ENCODE peak calls at places on chromosomes 13 and 19, in seven cellular contexts. C is mesenchymal stem cell, S is IMR-90, D is neuronal stem cell, K is mesendoderm, W is trophoblast cell, M is H1. V is an unnamed sample.

GRCh38 chr19:18274776-18275356 is 614 bp upstream of the IQCN start:
- DNase-seq in M (no peak), W (peak), C (peak), S (peak), D (no peak), K (peak), V (peak)

GRCh38 chr13:67383358-67383757 is 153.2 kb upstream of the PCDH9 start:
- DNase-seq in M (no peak), D (no peak), K (no peak), C (peak), W (no peak), S (peak), V (no peak)

GRCh38 chr19:43078311-43078710 is 4.2 kb downstream of the PSG2 start:
- DNase-seq in S (peak), C (no peak), W (peak), D (no peak), K (no peak), M (no peak), V (no peak)

GRCh38 chr13:53368948-53369347 is 340.3 kb downstream of the OLFM4 start:
- DNase-seq in K (peak), W (no peak), D (no peak), M (no peak), C (no peak), S (no peak), V (no peak)

GRCh38 chr13:109256866-109257760 is 529.3 kb downstream of the IRS2 start:
- DNase-seq in D (no peak), W (peak), K (peak), S (peak), M (no peak), C (peak), V (no peak)

GRCh38 chr19:5308471-5309437 is 31.9 kb downstream of the PTPRS start:
- DNase-seq in W (no peak), K (peak), C (no peak), M (no peak), S (peak), D (no peak), V (no peak)

GRCh38 chr19:41870401-41870873 is 6.6 kb upstream of the CD79A start:
- DNase-seq in K (no peak), W (no peak), D (no peak), S (peak), M (no peak), C (peak), V (no peak)

GRCh38 chr13:83620535-83621220 is 261.6 kb downstream of the SLITRK1 start:
- DNase-seq in K (no peak), W (peak), D (no peak), C (no peak), M (no peak), S (peak), V (no peak)

GRCh38 chr19:18203408-18203862 is 407 bp downstream of the RAB3A start:
- DNase-seq in D (no peak), C (no peak), S (no peak), M (no peak), W (no peak), K (no peak), V (no peak)

GRCh38 chr13:110634558-110634957 is 19.2 kb downstream of the NAXD start:
- DNase-seq in D (no peak), W (peak), K (no peak), M (no peak), S (peak), C (peak), V (no peak)

GRCh38 chr13:50170447-50171037 is 155.3 kb downstream of the KCNRG start:
- DNase-seq in K (no peak), W (peak), M (no peak), C (no peak), D (no peak), S (peak), V (no peak)

GRCh38 chr13:102584423-102584822 is 12.4 kb upstream of the TPP2 start:
- DNase-seq in D (no peak), M (no peak), C (no peak), K (no peak), S (no peak), W (no peak), V (no peak)

GRCh38 chr13:73958657-73959397 is 175.4 kb downstream of the KLF12 start:
- DNase-seq in W (peak), M (no peak), C (no peak), K (no peak), D (no peak), S (no peak), V (no peak)

DNA sequence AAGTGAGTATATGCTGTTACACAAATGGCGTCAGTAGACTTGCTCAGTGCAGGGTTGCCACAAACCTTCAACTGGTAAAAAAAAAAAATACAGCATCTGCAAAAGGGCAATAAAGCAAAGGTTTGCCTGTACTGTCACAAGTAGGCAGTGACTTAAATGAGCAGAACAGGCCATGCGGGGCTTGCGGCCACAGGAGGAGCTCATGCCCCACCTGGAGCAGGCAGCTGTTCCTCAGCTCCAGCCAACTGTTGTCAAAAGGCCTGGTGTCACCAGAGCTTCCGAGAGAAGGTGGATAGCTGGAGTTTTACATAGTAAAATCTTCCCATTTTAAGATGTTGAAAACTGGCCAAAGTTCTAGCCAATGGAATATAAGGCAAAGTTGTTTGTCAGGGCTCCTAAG is 7.7 kb downstream of the ATP7B start:
- DNase-seq in C (no peak), W (no peak), M (no peak), S (no peak), D (no peak), K (peak), V (peak)
- H4K8ac ChIP-seq in C (no peak), W (no peak), M (no peak), S (no peak), D (no peak), K (no peak), V (no peak)

DNA sequence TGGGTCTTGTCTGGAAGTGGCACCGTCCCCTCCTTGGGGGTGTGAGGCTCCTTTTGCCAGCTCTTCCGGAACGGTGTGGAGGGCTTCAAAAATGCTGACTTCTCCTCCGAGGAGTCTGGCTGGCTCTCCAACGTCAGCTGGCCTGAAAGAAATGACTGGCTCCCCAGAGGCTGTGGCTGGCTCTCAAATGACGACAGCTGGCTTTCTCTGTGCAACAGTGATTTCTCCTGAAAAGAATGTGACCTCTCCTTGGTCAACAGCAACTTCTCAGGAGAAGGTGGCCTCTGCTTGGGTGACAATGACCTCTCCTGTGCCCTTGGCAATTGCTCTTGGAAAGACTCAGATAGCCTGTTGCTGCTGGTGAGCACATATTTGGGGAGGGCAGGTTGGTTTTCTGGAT is 29.2 kb downstream of the ONECUT3 start:
- DNase-seq in S (no peak), W (no peak), D (no peak), C (no peak), M (no peak), K (no peak), V (no peak)
- H2AK5ac ChIP-seq in S (no peak), W (no peak), D (no peak), C (no peak), M (no peak), K (no peak), V (no peak)

DNA sequence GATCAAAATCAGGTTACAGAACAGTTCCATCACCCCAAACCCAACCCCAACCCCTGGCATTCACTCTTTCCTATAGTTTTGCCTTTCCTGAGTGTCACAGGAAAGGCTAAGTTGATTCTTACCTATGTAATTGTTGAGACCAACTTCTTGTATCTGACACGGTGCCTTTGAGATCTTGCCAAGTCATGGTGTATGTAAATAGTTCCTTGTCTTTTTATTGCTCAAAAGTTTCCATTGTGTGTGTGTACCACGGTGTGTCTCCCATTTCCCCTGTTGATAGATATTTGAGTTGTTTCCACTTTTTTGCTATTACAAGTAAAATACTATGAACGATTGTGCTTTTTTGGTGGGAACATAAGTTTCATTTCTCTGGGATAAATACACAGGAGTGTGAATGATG is 3.3 kb upstream of the IGFL2 start:
- DNase-seq in S (no peak), D (no peak), C (no peak), W (no peak), M (no peak), K (no peak), V (no peak)
- H4K8ac ChIP-seq in S (no peak), D (no peak), C (no peak), W (no peak), M (no peak), K (no peak), V (no peak)

GRCh38 chr13:97853550-97853949 is 99.9 kb upstream of the IPO5 start:
- DNase-seq in W (no peak), C (no peak), K (no peak), M (no peak), S (peak), D (no peak), V (no peak)
- H2AK5ac ChIP-seq in W (no peak), C (no peak), K (no peak), M (no peak), S (no peak), D (no peak), V (no peak)

DNA sequence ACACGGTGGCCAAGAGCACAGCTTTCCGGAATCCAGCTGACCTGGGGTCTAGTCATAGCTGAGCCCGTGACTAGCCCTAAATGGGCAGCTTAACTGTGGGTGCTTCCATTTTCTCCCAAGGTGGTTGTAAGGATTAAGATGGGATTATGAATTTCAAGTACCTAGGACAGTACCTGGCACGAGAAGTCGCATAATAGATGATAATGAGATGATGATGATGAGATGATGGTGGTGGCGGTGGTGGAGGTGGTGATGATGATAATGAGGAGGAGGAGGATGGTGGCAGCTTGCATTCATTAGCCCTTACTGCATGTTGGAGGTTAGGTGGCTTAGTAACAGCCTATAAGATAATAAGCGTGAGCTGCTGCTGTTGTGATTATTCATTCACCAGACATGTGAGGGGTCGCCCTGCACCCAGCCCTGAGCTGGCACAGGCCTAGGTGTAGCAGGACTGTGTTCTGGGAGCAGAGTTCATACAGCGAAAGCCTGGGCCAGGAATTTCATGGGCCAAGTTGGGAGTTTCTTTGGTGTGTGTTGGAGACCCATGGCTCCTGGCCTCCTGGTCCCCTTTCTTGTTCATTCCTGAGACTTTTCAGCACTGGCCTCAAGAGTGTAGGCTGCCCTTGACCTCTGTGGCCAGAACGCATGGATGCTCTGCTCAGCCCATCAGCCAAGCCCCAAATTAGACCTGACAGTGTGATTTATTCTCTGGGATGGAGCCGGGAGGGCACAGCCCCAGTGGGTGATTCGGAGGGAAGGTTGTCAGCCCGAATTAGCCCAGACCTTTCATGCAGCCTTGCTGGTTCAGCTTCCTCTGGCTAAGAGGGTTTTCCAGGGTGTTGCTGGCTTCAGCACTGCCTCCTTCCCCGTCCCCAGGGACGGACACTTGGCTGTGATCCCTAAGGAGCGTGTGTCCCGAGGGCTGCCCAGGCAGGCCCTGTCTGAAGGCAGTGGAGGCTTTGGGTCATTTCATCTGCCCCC is 128.8 kb downstream of the SIPA1L3 start:
- DNase-seq in D (no peak), K (no peak), C (peak), W (no peak), M (no peak), S (peak), V (no peak)
- H4K8ac ChIP-seq in D (no peak), K (no peak), C (no peak), W (no peak), M (peak), S (no peak), V (no peak)

GRCh38 chr13:32430018-32430747 is 2.3 kb upstream of the N4BP2L1 start:
- DNase-seq in K (no peak), C (peak), W (no peak), M (no peak), S (peak), D (no peak), V (no peak)
- H2AK5ac ChIP-seq in K (no peak), C (no peak), W (no peak), M (no peak), S (no peak), D (no peak), V (no peak)

DNA sequence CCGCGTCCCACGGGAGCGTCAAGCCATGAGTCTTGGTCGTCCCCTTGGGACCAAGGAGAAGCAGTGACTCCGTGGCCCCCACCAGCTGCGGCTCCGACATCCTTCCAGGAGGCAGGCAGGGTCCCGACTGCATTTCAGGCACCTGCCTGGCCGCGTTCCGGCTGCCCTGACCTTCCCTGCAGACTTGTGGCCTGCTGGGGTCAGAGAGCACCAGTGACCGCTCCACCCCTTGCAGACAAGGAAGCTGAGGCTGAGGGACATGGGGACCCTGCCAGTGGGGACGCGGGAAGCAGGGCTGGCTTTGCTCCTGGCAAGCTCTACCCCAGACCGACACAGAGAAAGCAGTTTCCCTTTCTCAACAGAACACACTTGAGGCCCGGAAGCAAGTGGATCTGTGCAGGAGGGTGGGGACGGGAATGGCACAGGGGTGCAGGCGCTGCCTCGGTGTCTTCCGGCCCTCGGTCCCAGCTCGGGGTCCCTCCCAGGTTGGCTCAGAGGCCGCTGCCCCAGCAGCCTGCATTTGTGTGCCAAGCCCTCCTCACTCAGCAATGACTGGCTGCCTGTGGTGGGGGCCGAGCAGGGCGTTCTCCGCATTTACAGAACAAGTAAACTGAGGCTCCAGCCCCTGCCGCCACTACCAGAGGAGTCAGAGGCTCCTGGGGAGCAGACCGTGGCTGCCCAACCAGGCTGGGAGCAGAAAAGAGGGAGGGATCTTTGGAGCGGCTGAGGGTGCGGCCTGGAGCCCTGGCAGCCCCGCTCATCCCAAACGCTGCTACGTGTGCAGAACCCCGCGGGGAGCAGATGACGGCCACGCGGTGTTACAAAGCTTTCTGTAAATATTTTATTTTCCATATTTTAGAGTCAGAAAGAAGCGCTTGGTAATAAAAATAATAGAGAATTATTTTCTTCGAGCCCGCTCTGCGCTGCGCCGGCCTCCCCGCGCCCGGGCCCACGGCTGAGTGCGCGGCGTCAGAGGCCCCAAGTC is 43.9 kb downstream of the GAS6 start:
- DNase-seq in W (no peak), C (peak), S (no peak), D (no peak), K (no peak), M (no peak), V (no peak)
- H4K8ac ChIP-seq in W (no peak), C (no peak), S (peak), D (peak), K (no peak), M (no peak), V (peak)

GRCh38 chr13:94776956-94777355 is 64.6 kb upstream of the SOX21 start:
- DNase-seq in W (no peak), C (peak), D (no peak), M (no peak), S (no peak), K (no peak), V (no peak)
- H2AK5ac ChIP-seq in W (no peak), C (no peak), D (no peak), M (no peak), S (no peak), K (no peak), V (no peak)

DNA sequence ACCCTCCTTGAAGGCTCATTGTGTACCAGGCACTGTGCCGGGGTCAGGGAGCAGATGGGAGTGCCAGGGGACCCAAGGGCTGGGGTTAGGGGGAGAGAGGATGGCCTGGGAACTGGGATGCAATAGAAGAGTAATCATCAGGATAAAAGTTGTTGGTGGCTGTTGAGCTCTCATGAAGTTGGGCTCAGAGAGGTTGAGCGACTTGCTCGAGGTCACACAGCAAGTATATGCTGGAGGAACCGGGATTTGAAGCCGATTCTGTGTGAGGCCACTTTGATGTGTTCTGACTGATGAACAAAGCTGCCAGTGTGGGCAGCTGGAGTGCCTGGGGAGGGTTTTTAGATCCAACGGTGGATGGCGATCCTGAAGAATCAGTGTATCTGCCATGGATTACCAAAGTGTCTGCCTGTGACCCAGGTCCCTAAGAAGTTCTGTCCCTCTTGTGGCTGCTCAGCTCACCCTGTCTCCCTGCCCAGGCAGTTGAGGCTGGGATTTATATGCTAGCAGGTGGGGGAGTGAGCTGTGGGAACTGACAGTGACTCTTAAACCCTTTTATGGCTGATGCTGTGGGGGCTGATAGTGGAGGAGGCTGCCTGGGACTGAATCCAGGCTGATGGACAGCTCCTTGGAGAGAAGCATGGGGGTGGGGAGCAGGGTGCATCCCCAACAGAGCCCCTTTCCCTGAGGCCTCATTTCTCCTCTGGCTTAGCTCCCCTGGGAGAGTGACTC is 8.3 kb downstream of the ARHGEF18 start:
- DNase-seq in S (no peak), C (no peak), M (no peak), K (no peak), W (no peak), D (no peak), V (no peak)
- H4K8ac ChIP-seq in S (no peak), C (no peak), M (no peak), K (no peak), W (no peak), D (no peak), V (no peak)

V was measured in H9.